ENCODE peak calls at places on chromosomes 2 and 18, in seven cellular contexts. Z, L, X, J, Q, E and G are unnamed samples.

GRCh38 chr18:46073474-46074331 is 1.6 kb upstream of the PSTPIP2 start:
- DNase-seq in L (peak; percentile 67), X (no peak), Z (peak; percentile 79), J (no peak), E (peak; percentile 85), Q (peak; percentile 51), G (peak; percentile 76)

GRCh38 chr2:108257757-108258331 is 18.1 kb downstream of the SULT1C3 start:
- DNase-seq in Q (no peak), L (no peak), J (no peak), E (peak; percentile 71), X (no peak), Z (no peak), G (peak; percentile 38)

GRCh38 chr2:122955761-122956160 is 1069.3 kb upstream of the CNTNAP5 start:
- DNase-seq in L (no peak), Z (peak; percentile 3), E (no peak), Q (no peak), J (no peak), X (no peak), G (no peak)

GRCh38 chr18:3449702-3450357 is at the start of gene TGIF1:
- DNase-seq in J (peak; percentile 94), Z (peak; percentile 93), L (peak; percentile 85), E (peak; percentile 81), X (peak; percentile 66), Q (peak; percentile 70), G (peak; percentile 60)

GRCh38 chr18:36629095-36629604 is 199.7 kb downstream of the TPGS2 start:
- DNase-seq in E (no peak), X (no peak), L (peak; percentile 21), Z (no peak), J (no peak), Q (no peak), G (no peak)

GRCh38 chr2:239695728-239696240 is 295.0 kb upstream of the HDAC4 start:
- DNase-seq in E (no peak), Q (no peak), Z (no peak), J (no peak), L (no peak), X (no peak), G (no peak)

GRCh38 chr18:3794537-3795348 is 344.8 kb downstream of the TGIF1 start:
- DNase-seq in E (peak; percentile 91), J (no peak), Z (peak; percentile 21), L (no peak), Q (no peak), X (no peak), G (peak; percentile 79)

GRCh38 chr2:174086708-174087107 is 121.5 kb upstream of the SP3 start:
- DNase-seq in Z (no peak), L (no peak), X (no peak), E (no peak), J (no peak), Q (no peak), G (no peak)

GRCh38 chr18:63224574-63224973 is 95.0 kb downstream of the BCL2 start:
- DNase-seq in E (no peak), Q (no peak), L (no peak), J (no peak), X (no peak), Z (no peak), G (no peak)

GRCh38 chr18:62334110-62334509 is 9.0 kb downstream of the TNFRSF11A start:
- DNase-seq in L (no peak), J (no peak), Q (no peak), E (peak; percentile 94), X (no peak), Z (no peak), G (no peak)

GRCh38 chr2:54603357-54603756 is 120.1 kb upstream of the EML6 start:
- DNase-seq in Z (no peak), Q (no peak), E (no peak), J (no peak), X (no peak), L (no peak), G (peak; percentile 35)

GRCh38 chr2:54599914-54600313 is 123.5 kb upstream of the EML6 start:
- DNase-seq in J (no peak), Z (no peak), X (peak; percentile 34), Q (no peak), L (no peak), E (peak; percentile 63), G (no peak)

GRCh38 chr2:54602736-54603322 is 120.6 kb upstream of the EML6 start:
- DNase-seq in J (no peak), Z (no peak), E (no peak), L (no peak), Q (no peak), X (no peak), G (no peak)

GRCh38 chr2:54599326-54599710 is 124.1 kb upstream of the EML6 start:
- DNase-seq in J (no peak), L (no peak), X (no peak), Z (no peak), E (no peak), Q (no peak), G (no peak)

DNA sequence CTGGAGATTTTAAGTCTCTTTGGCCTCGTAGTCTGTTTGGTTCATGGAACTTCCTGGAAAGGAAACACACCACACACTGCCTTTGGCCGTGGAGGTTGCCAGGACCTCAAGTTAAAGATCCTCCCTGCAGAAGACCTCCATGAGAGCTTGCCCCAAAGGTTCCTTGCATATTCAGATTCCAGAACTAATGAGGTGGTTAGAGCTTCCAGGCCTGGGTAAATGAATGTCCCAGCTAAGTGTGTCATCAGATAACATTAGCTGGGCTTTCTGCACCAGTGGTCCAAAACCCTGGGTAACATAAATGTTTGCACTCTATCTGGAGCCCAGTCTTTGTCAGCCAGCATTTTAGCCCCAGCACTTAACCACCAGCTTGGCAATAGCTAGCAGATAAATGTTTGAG is 122.1 kb upstream of the EML6 start:
- DNase-seq in L (no peak), X (no peak), Z (no peak), Q (no peak), J (no peak), E (no peak), G (no peak)
- TF ChIP-seq CTCF in L (no peak), X (no peak), Z (no peak), Q (no peak), J (no peak), E (no peak), G (no peak)

DNA sequence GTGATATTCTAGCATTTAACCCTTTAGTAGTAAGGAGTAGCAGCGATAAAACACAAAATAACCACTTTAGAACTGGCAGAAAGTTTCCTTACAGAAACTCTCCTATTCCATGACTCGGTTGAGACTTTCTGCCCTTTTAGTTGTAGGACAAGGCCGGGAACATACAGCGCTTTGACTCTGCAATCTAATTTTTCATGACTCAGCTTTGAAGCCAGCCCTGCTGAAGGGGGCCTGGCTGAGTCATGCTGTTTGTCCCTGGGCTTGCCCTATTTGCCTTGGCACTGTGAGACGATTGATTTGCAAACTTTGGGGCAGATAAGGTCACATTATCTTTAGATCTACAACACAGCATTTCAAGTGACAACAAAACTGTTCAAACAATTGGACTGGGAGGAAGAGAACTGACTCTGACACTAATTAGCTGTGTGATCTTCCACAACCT is 238.4 kb downstream of the GCA start:
- DNase-seq in Q (no peak), J (no peak), Z (peak; percentile 62), L (no peak), X (no peak), E (peak; percentile 69), G (peak; percentile 54)
- H3K27ac ChIP-seq in Q (no peak overlapping the region), J (no peak overlapping the region), Z (peak overlapping the region; percentile 38), L (peak overlapping the region; percentile 49), X (no peak overlapping the region), E (no peak overlapping the region), G (no peak overlapping the region)

GRCh38 chr2:132669854-132670103 is 226 bp downstream of the LYPD1 start:
- DNase-seq in L (peak; percentile 67), X (no peak), Z (no peak), J (no peak), Q (no peak), E (peak; percentile 45), G (no peak)

GRCh38 chr2:132668189-132668833 is 1.7 kb downstream of the LYPD1 start:
- DNase-seq in Q (no peak), J (peak; percentile 68), Z (peak; percentile 40), X (no peak), E (peak; percentile 31), L (peak; percentile 62), G (peak; percentile 17)

GRCh38 chr2:132668986-132669853 is 785 bp downstream of the LYPD1 start:
- DNase-seq in L (peak; percentile 32), Z (peak; percentile 52), Q (no peak), E (peak; percentile 46), J (peak; percentile 82), X (no peak), G (no peak)

GRCh38 chr2:132670104-132670960 is at the start of gene LYPD1:
- DNase-seq in Q (no peak), J (peak; percentile 84), E (peak; percentile 54), L (peak; percentile 34), Z (peak; percentile 55), X (peak; percentile 13), G (no peak)

GRCh38 chr2:132670961-132671781 is 1.2 kb upstream of the LYPD1 start:
- DNase-seq in L (no peak), Q (peak; percentile 27), J (peak; percentile 58), X (no peak), Z (peak; percentile 37), E (peak; percentile 93), G (peak; percentile 85)
- H3K4me3 ChIP-seq in L (peak overlapping the region; percentile 46), Q (peak overlapping the region; percentile 6), J (no peak overlapping the region), X (peak overlapping the region; percentile 36), Z (peak overlapping the region; percentile 58), E (peak overlapping the region; percentile 78), G (peak overlapping the region; percentile 61)

GRCh38 chr2:56184500-56184996 is 758 bp downstream of the CCDC85A start:
- DNase-seq in J (peak; percentile 90), X (no peak), Z (peak; percentile 44), L (peak; percentile 58), E (peak; percentile 41), Q (no peak), G (no peak)

GRCh38 chr2:56182420-56182819 is 1.4 kb upstream of the CCDC85A start:
- DNase-seq in Z (no peak), Q (no peak), J (no peak), E (no peak), X (no peak), L (no peak), G (no peak)

GRCh38 chr2:56185101-56185581 is 1.4 kb downstream of the CCDC85A start:
- DNase-seq in X (no peak), Z (peak; percentile 55), L (peak; percentile 33), Q (no peak), E (peak; percentile 27), J (peak; percentile 86), G (no peak)

GRCh38 chr2:56183643-56184499 is at the start of gene CCDC85A:
- DNase-seq in Z (peak; percentile 92), L (peak; percentile 91), X (peak; percentile 72), Q (peak; percentile 60), J (peak; percentile 98), E (peak; percentile 83), G (peak; percentile 65)

GRCh38 chr2:56185582-56186046 is 1.8 kb downstream of the CCDC85A start:
- DNase-seq in Z (peak; percentile 39), Q (no peak), J (peak; percentile 32), X (no peak), E (peak; percentile 56), L (peak; percentile 53), G (no peak)
- TF ChIP-seq CTCF in Z (peak; percentile 6), Q (peak; percentile 28), J (peak; percentile 55), X (no peak), E (no peak), L (peak; percentile 12), G (peak; percentile 30)